ENCODE peak calls at places on chromosomes 6 and 20, in eight cellular contexts. One of them, this sample, is unnamed.

GRCh38 chr20:34921436-34921835 is 34.2 kb downstream of the GSS start:
- DNase-seq in fibroblast of pulmonary artery: no peak
- DNase-seq in CD4-positive, alpha-beta T cell: no peak
- DNase-seq in choroid plexus epithelial cell: no peak
- DNase-seq in heart right ventricle: no peak
- DNase-seq in right lobe of liver: no peak
- DNase-seq in fibroblast of the aortic adventitia: no peak
- DNase-seq in HFFc6: no peak
- DNase-seq in this sample: no peak

GRCh38 chr6:63516186-63516944 is 55.9 kb upstream of the LOC128125822 start:
- DNase-seq in right lobe of liver: no peak
- DNase-seq in HFFc6: no peak
- DNase-seq in fibroblast of pulmonary artery: peak; percentile 18
- DNase-seq in fibroblast of the aortic adventitia: peak; percentile 61
- DNase-seq in choroid plexus epithelial cell: no peak
- DNase-seq in heart right ventricle: no peak
- DNase-seq in CD4-positive, alpha-beta T cell: no peak
- DNase-seq in this sample: no peak

GRCh38 chr6:2988076-2988425 is 11.6 kb upstream of the NQO2 start:
- DNase-seq in HFFc6: no peak
- DNase-seq in fibroblast of the aortic adventitia: no peak
- DNase-seq in CD4-positive, alpha-beta T cell: no peak
- DNase-seq in fibroblast of pulmonary artery: no peak
- DNase-seq in heart right ventricle: no peak
- DNase-seq in right lobe of liver: no peak
- DNase-seq in choroid plexus epithelial cell: no peak
- DNase-seq in this sample: no peak

GRCh38 chr6:53615633-53616449 is 49.7 kb downstream of the KLHL31 start:
- DNase-seq in fibroblast of the aortic adventitia: peak; percentile 76
- DNase-seq in heart right ventricle: no peak
- DNase-seq in choroid plexus epithelial cell: peak; percentile 56
- DNase-seq in HFFc6: peak; percentile 43
- DNase-seq in CD4-positive, alpha-beta T cell: no peak
- DNase-seq in right lobe of liver: no peak
- DNase-seq in fibroblast of pulmonary artery: peak; percentile 48
- DNase-seq in this sample: no peak

GRCh38 chr6:617485-618100 is 39.3 kb downstream of the HUS1B start:
- DNase-seq in HFFc6: no peak
- DNase-seq in CD4-positive, alpha-beta T cell: no peak
- DNase-seq in fibroblast of pulmonary artery: no peak
- DNase-seq in right lobe of liver: no peak
- DNase-seq in fibroblast of the aortic adventitia: no peak
- DNase-seq in choroid plexus epithelial cell: no peak
- DNase-seq in heart right ventricle: no peak
- DNase-seq in this sample: no peak

GRCh38 chr6:111730835-111731234 is 125.2 kb upstream of the TRAF3IP2 start:
- DNase-seq in HFFc6: no peak
- DNase-seq in right lobe of liver: peak; percentile 67
- DNase-seq in choroid plexus epithelial cell: no peak
- DNase-seq in fibroblast of pulmonary artery: no peak
- DNase-seq in CD4-positive, alpha-beta T cell: no peak
- DNase-seq in heart right ventricle: peak; percentile 44
- DNase-seq in fibroblast of the aortic adventitia: no peak
- DNase-seq in this sample: peak; percentile 44

GRCh38 chr6:158518196-158519127 is 41.4 kb upstream of the TMEM181 start:
- DNase-seq in HFFc6: peak; percentile 84
- DNase-seq in choroid plexus epithelial cell: peak; percentile 82
- DNase-seq in heart right ventricle: peak; percentile 38
- DNase-seq in fibroblast of the aortic adventitia: peak; percentile 82
- DNase-seq in CD4-positive, alpha-beta T cell: peak; percentile 26
- DNase-seq in right lobe of liver: no peak
- DNase-seq in fibroblast of pulmonary artery: peak; percentile 86
- DNase-seq in this sample: peak; percentile 30

GRCh38 chr6:11185204-11185842 is 47.1 kb downstream of the NEDD9 start:
- DNase-seq in fibroblast of pulmonary artery: no peak
- DNase-seq in fibroblast of the aortic adventitia: no peak
- DNase-seq in right lobe of liver: no peak
- DNase-seq in choroid plexus epithelial cell: no peak
- DNase-seq in CD4-positive, alpha-beta T cell: no peak
- DNase-seq in HFFc6: no peak
- DNase-seq in heart right ventricle: no peak
- DNase-seq in this sample: no peak

GRCh38 chr6:45881705-45882435 is 133.8 kb downstream of the CLIC5 start:
- DNase-seq in heart right ventricle: no peak
- DNase-seq in fibroblast of pulmonary artery: no peak
- DNase-seq in CD4-positive, alpha-beta T cell: no peak
- DNase-seq in HFFc6: no peak
- DNase-seq in fibroblast of the aortic adventitia: no peak
- DNase-seq in choroid plexus epithelial cell: no peak
- DNase-seq in right lobe of liver: no peak
- DNase-seq in this sample: no peak

GRCh38 chr6:88870728-88871330 is 92.6 kb downstream of the RNGTT start:
- DNase-seq in heart right ventricle: peak; percentile 34
- DNase-seq in right lobe of liver: no peak
- DNase-seq in CD4-positive, alpha-beta T cell: peak; percentile 7
- DNase-seq in choroid plexus epithelial cell: peak; percentile 85
- DNase-seq in fibroblast of pulmonary artery: peak; percentile 82
- DNase-seq in HFFc6: peak; percentile 55
- DNase-seq in fibroblast of the aortic adventitia: peak; percentile 84
- DNase-seq in this sample: peak; percentile 43

GRCh38 chr6:15254074-15254975 is 8.5 kb downstream of the JARID2 start:
- DNase-seq in CD4-positive, alpha-beta T cell: no peak
- DNase-seq in choroid plexus epithelial cell: peak; percentile 48
- DNase-seq in fibroblast of the aortic adventitia: no peak
- DNase-seq in HFFc6: no peak
- DNase-seq in fibroblast of pulmonary artery: peak; percentile 42
- DNase-seq in right lobe of liver: no peak
- DNase-seq in heart right ventricle: no peak
- DNase-seq in this sample: no peak

GRCh38 chr6:161254126-161254753 is 19.6 kb downstream of the AGPAT4 start:
- DNase-seq in choroid plexus epithelial cell: peak; percentile 70
- DNase-seq in fibroblast of pulmonary artery: peak; percentile 51
- DNase-seq in fibroblast of the aortic adventitia: no peak
- DNase-seq in right lobe of liver: no peak
- DNase-seq in CD4-positive, alpha-beta T cell: no peak
- DNase-seq in heart right ventricle: no peak
- DNase-seq in HFFc6: no peak
- DNase-seq in this sample: no peak

GRCh38 chr6:113927001-113927400 is 43.9 kb downstream of the HDAC2 start:
- DNase-seq in fibroblast of pulmonary artery: no peak
- DNase-seq in right lobe of liver: no peak
- DNase-seq in CD4-positive, alpha-beta T cell: no peak
- DNase-seq in heart right ventricle: no peak
- DNase-seq in HFFc6: no peak
- DNase-seq in fibroblast of the aortic adventitia: no peak
- DNase-seq in choroid plexus epithelial cell: peak; percentile 41
- DNase-seq in this sample: no peak

GRCh38 chr6:31838968-31839367 is 11.4 kb downstream of the HSPA1B start:
- DNase-seq in HFFc6: no peak
- DNase-seq in heart right ventricle: no peak
- DNase-seq in CD4-positive, alpha-beta T cell: no peak
- DNase-seq in fibroblast of pulmonary artery: no peak
- DNase-seq in right lobe of liver: no peak
- DNase-seq in fibroblast of the aortic adventitia: no peak
- DNase-seq in choroid plexus epithelial cell: no peak
- DNase-seq in this sample: no peak

GRCh38 chr6:163335671-163336545 is 78.6 kb upstream of the QKI start:
- DNase-seq in right lobe of liver: peak; percentile 66
- DNase-seq in HFFc6: no peak
- DNase-seq in fibroblast of the aortic adventitia: peak; percentile 54
- DNase-seq in heart right ventricle: peak; percentile 93
- DNase-seq in fibroblast of pulmonary artery: peak; percentile 43
- DNase-seq in CD4-positive, alpha-beta T cell: no peak
- DNase-seq in choroid plexus epithelial cell: peak; percentile 82
- DNase-seq in this sample: no peak

GRCh38 chr20:64048402-64049044 is 916 bp downstream of the SOX18 start:
- DNase-seq in CD4-positive, alpha-beta T cell: no peak
- DNase-seq in right lobe of liver: no peak
- DNase-seq in heart right ventricle: no peak
- DNase-seq in choroid plexus epithelial cell: no peak
- DNase-seq in fibroblast of pulmonary artery: no peak
- DNase-seq in fibroblast of the aortic adventitia: no peak
- DNase-seq in HFFc6: no peak
- DNase-seq in this sample: no peak

GRCh38 chr20:32823078-32823477 is 3.3 kb downstream of the MAPRE1 start:
- DNase-seq in heart right ventricle: no peak
- DNase-seq in fibroblast of the aortic adventitia: peak; percentile 77
- DNase-seq in right lobe of liver: no peak
- DNase-seq in fibroblast of pulmonary artery: peak; percentile 78
- DNase-seq in CD4-positive, alpha-beta T cell: no peak
- DNase-seq in choroid plexus epithelial cell: peak; percentile 88
- DNase-seq in HFFc6: peak; percentile 86
- DNase-seq in this sample: no peak
- TF ChIP-seq CTCF in heart right ventricle: no peak
- TF ChIP-seq CTCF in fibroblast of the aortic adventitia: peak; percentile 43
- TF ChIP-seq CTCF in right lobe of liver: no peak
- TF ChIP-seq CTCF in fibroblast of pulmonary artery: peak; percentile 24
- TF ChIP-seq CTCF in CD4-positive, alpha-beta T cell: no peak
- TF ChIP-seq CTCF in choroid plexus epithelial cell: peak; percentile 47
- TF ChIP-seq CTCF in HFFc6: peak; percentile 44
- TF ChIP-seq CTCF in this sample: no peak

GRCh38 chr6:131807321-131807643 is 538 bp upstream of the ENPP1 start:
- DNase-seq in right lobe of liver: no peak
- DNase-seq in CD4-positive, alpha-beta T cell: no peak
- DNase-seq in heart right ventricle: no peak
- DNase-seq in choroid plexus epithelial cell: no peak
- DNase-seq in HFFc6: no peak
- DNase-seq in fibroblast of pulmonary artery: no peak
- DNase-seq in fibroblast of the aortic adventitia: no peak
- DNase-seq in this sample: no peak

GRCh38 chr6:131808460-131809269 is 845 bp downstream of the ENPP1 start:
- DNase-seq in CD4-positive, alpha-beta T cell: no peak
- DNase-seq in fibroblast of pulmonary artery: no peak
- DNase-seq in right lobe of liver: no peak
- DNase-seq in fibroblast of the aortic adventitia: no peak
- DNase-seq in choroid plexus epithelial cell: no peak
- DNase-seq in HFFc6: no peak
- DNase-seq in heart right ventricle: no peak
- DNase-seq in this sample: no peak

GRCh38 chr6:131811510-131811909 is 3.7 kb downstream of the ENPP1 start:
- DNase-seq in heart right ventricle: no peak
- DNase-seq in HFFc6: no peak
- DNase-seq in choroid plexus epithelial cell: no peak
- DNase-seq in fibroblast of pulmonary artery: no peak
- DNase-seq in CD4-positive, alpha-beta T cell: no peak
- DNase-seq in fibroblast of the aortic adventitia: no peak
- DNase-seq in right lobe of liver: no peak
- DNase-seq in this sample: no peak

GRCh38 chr6:131803007-131803769 is 4.6 kb upstream of the ENPP1 start:
- DNase-seq in right lobe of liver: no peak
- DNase-seq in choroid plexus epithelial cell: no peak
- DNase-seq in fibroblast of the aortic adventitia: no peak
- DNase-seq in fibroblast of pulmonary artery: no peak
- DNase-seq in heart right ventricle: no peak
- DNase-seq in CD4-positive, alpha-beta T cell: no peak
- DNase-seq in HFFc6: no peak
- DNase-seq in this sample: no peak

DNA sequence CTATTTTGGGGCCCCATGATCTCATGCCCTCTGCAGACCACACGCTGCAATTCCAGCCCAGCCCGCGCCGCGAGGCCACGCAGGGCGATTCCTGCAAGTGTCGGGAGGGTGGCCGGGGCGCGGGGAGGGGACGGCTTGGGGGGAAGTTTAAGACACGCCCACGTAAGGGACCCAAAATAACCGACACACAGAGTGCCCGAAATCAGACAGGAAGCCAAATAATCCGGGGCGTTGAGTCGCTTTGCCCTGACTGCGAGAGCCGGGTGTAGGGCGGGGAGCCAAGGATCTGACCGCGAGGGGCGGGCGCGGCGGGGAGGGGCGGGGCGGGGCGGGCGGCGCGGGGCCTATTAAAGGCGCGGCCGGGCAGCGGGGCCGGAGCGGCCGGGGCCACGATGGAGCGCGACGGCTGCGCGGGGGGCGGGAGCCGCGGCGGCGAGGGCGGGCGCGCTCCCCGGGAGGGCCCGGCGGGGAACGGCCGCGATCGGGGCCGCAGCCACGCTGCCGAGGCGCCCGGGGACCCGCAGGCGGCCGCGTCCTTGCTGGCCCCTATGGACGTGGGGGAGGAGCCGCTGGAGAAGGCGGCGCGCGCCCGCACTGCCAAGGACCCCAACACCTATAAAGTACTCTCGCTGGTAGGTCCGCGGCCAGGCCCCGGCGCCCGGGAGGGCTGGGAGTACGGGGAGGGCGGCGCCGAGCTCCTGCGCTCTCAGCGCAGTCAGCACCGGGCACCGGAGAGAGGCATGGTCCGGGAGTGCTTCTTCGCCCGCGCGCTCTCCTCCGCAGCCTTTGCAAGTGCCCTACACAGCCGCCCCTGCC is at the start of gene ENPP1:
- DNase-seq in fibroblast of the aortic adventitia: peak; percentile 48
- DNase-seq in fibroblast of pulmonary artery: peak; percentile 39
- DNase-seq in heart right ventricle: peak; percentile 78
- DNase-seq in choroid plexus epithelial cell: peak; percentile 60
- DNase-seq in right lobe of liver: peak; percentile 79
- DNase-seq in CD4-positive, alpha-beta T cell: peak; percentile 5
- DNase-seq in HFFc6: peak; percentile 71
- DNase-seq in this sample: peak; percentile 61
- TF ChIP-seq CTCF in fibroblast of the aortic adventitia: peak; percentile 29
- TF ChIP-seq CTCF in fibroblast of pulmonary artery: no peak
- TF ChIP-seq CTCF in heart right ventricle: peak; percentile 53
- TF ChIP-seq CTCF in choroid plexus epithelial cell: peak; percentile 22
- TF ChIP-seq CTCF in right lobe of liver: peak; percentile 38
- TF ChIP-seq CTCF in CD4-positive, alpha-beta T cell: no peak
- TF ChIP-seq CTCF in HFFc6: peak; percentile 66
- TF ChIP-seq CTCF in this sample: peak; percentile 44

DNA sequence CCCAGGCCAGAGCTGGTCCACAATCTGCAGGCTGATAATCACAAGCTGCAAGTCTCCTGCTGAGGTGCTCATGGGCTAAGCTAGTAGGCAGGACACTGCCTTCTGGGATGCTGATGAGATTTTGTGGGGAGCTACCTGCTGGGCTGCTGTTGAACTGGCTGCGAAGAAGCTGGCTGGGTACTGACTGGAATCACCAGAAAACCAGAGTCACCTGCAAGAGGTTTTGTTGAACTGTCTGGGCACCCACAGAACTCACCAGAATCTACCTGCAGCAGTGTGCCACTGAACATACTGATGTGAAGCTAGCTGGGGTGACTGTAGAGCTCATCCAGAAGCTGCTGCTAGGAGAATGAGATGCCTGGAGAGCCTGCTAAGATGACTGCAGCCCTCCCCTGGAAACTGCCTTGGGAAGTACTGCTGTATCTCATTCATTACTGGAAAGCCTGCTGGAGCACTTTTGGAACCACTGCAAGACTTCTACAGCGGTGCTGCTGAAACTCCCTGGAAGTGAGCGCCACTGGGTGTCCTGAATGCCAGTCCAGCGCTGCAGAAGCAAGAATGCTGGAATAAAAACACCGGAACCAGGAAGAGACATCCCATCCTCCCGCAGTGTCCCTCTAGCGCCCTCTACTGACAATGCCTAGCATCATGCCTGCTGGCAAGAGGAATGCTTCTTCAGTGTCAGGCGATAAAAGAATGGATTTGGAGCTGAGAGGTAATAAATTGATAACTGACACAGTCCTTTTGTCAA is 64.9 kb upstream of the ARHGAP18 start:
- DNase-seq in choroid plexus epithelial cell: peak; percentile 91
- DNase-seq in right lobe of liver: peak; percentile 64
- DNase-seq in fibroblast of the aortic adventitia: peak; percentile 91
- DNase-seq in heart right ventricle: peak; percentile 67
- DNase-seq in fibroblast of pulmonary artery: peak; percentile 90
- DNase-seq in HFFc6: peak; percentile 75
- DNase-seq in CD4-positive, alpha-beta T cell: peak; percentile 18
- DNase-seq in this sample: peak; percentile 75
- TF ChIP-seq CTCF in choroid plexus epithelial cell: peak; percentile 100
- TF ChIP-seq CTCF in right lobe of liver: peak; percentile 71
- TF ChIP-seq CTCF in fibroblast of the aortic adventitia: peak; percentile 100
- TF ChIP-seq CTCF in heart right ventricle: peak; percentile 80
- TF ChIP-seq CTCF in fibroblast of pulmonary artery: no peak
- TF ChIP-seq CTCF in HFFc6: peak; percentile 97
- TF ChIP-seq CTCF in CD4-positive, alpha-beta T cell: peak; percentile 56
- TF ChIP-seq CTCF in this sample: peak; percentile 87

GRCh38 chr6:70956191-70956450 is 739 bp downstream of the B3GAT2 start:
- DNase-seq in heart right ventricle: no peak
- DNase-seq in CD4-positive, alpha-beta T cell: no peak
- DNase-seq in fibroblast of the aortic adventitia: no peak
- DNase-seq in choroid plexus epithelial cell: no peak
- DNase-seq in HFFc6: no peak
- DNase-seq in fibroblast of pulmonary artery: no peak
- DNase-seq in right lobe of liver: no peak
- DNase-seq in this sample: no peak
- TF ChIP-seq CTCF in heart right ventricle: peak; percentile 22
- TF ChIP-seq CTCF in CD4-positive, alpha-beta T cell: peak; percentile 42
- TF ChIP-seq CTCF in fibroblast of the aortic adventitia: no peak
- TF ChIP-seq CTCF in choroid plexus epithelial cell: no peak
- TF ChIP-seq CTCF in HFFc6: peak; percentile 70
- TF ChIP-seq CTCF in fibroblast of pulmonary artery: no peak
- TF ChIP-seq CTCF in right lobe of liver: no peak
- TF ChIP-seq CTCF in this sample: peak; percentile 45

This sample was measured in neural crest cell.